ENCODE peak calls at places on chromosomes 3 and 15, in four cellular contexts. V is HT1080, B is activated T-helper 1 cell treated with Interleukin-2 at 50 U/mL for 16 hours, F is cardiac fibroblast. Z is an unnamed sample.

GRCh38 chr3:48441940-48442339 is 1.9 kb downstream of the TMA7 start:
- DNase-seq in F (no peak), B (no peak), V (no peak), Z (no peak)

GRCh38 chr3:140859592-140860336 is 81.9 kb upstream of the SLC25A36 start:
- DNase-seq in F (no peak), V (peak; percentile 62), B (no peak), Z (no peak)

GRCh38 chr3:9214599-9214998 is 34.8 kb downstream of the SRGAP3 start:
- DNase-seq in B (no peak), V (peak; percentile 70), F (peak; percentile 41), Z (no peak)

GRCh38 chr3:64977308-64978100 is 289.7 kb upstream of the ADAMTS9 start:
- DNase-seq in F (peak; percentile 75), B (no peak), V (peak; percentile 88), Z (no peak)

GRCh38 chr15:66675456-66675855 is 26.6 kb upstream of the SMAD6 start:
- DNase-seq in B (no peak), F (no peak), V (no peak), Z (no peak)

GRCh38 chr15:68626739-68627138 is 47.9 kb downstream of the CORO2B start:
- DNase-seq in B (no peak), F (peak; percentile 50), V (peak; percentile 58), Z (no peak)

GRCh38 chr15:48393650-48394049 is 62.4 kb downstream of the DUT start:
- DNase-seq in F (peak; percentile 57), V (no peak), B (no peak), Z (no peak)

GRCh38 chr3:183033746-183034145 is 53.4 kb upstream of the DCUN1D1 start:
- DNase-seq in F (peak; percentile 40), B (no peak), V (no peak), Z (no peak)

GRCh38 chr15:36643551-36643950 is 64.1 kb downstream of the CDIN1 start:
- DNase-seq in V (peak; percentile 42), B (no peak), F (peak; percentile 33), Z (no peak)

GRCh38 chr3:127590593-127591477 is at the start of gene TPRA1:
- DNase-seq in V (peak; percentile 100), B (peak; percentile 66), F (peak; percentile 99), Z (peak; percentile 73)

GRCh38 chr3:71146673-71147072 is 436.9 kb downstream of the FOXP1 start:
- DNase-seq in B (no peak), V (no peak), F (no peak), Z (no peak)

GRCh38 chr15:90037510-90037860 is 36.4 kb downstream of the ZNF710 start:
- DNase-seq in B (no peak), V (no peak), F (peak; percentile 77), Z (no peak)

GRCh38 chr15:58457466-58457965 is 25.7 kb downstream of the LIPC start:
- DNase-seq in B (no peak), F (peak; percentile 86), V (peak; percentile 91), Z (no peak)

Z was measured in T-helper 22 cell.